ENCODE peak calls at places on chromosomes 1 and 21, in five cellular contexts. L is HepG2, O is IMR-90, R is K562, W is GM12878. X is an unnamed sample.

GRCh38 chr1:182380199-182380598 is 11.4 kb downstream of the GLUL start:
- DNase-seq in R (no peak), W (no peak), L (no peak), O (no peak), X (no peak)

GRCh38 chr1:235902638-235903542 is 36.2 kb upstream of the LYST start:
- DNase-seq in W (no peak), R (no peak), O (peak; percentile 44), L (no peak), X (no peak)

GRCh38 chr21:24844672-24845071 is 762.6 kb downstream of the MRPL39 start:
- DNase-seq in W (no peak), L (no peak), O (peak; percentile 4), R (no peak), X (peak; percentile 40)

GRCh38 chr1:25030674-25031589 is 100.9 kb upstream of the RUNX3 start:
- DNase-seq in L (no peak), O (peak; percentile 23), W (peak; percentile 91), R (no peak), X (no peak)

GRCh38 chr1:106793686-106794085 is 262.8 kb upstream of the PRMT6 start:
- DNase-seq in R (no peak), W (no peak), L (no peak), O (no peak), X (no peak)

GRCh38 chr1:226656601-226657277 is 82.3 kb downstream of the ITPKB start:
- DNase-seq in L (no peak), R (no peak), O (peak; percentile 92), W (no peak), X (peak; percentile 68)

GRCh38 chr1:215523906-215524305 is 43.2 kb upstream of the KCTD3 start:
- DNase-seq in O (peak; percentile 45), W (no peak), R (no peak), L (no peak), X (no peak)

GRCh38 chr1:109762821-109763645 is 690 bp downstream of the EPS8L3 start:
- DNase-seq in O (peak; percentile 92), L (no peak), W (no peak), R (peak; percentile 34), X (peak; percentile 25)

GRCh38 chr1:178510155-178510554 is 2.8 kb upstream of the TEX35 start:
- DNase-seq in L (no peak), O (peak; percentile 62), R (no peak), W (no peak), X (no peak)

GRCh38 chr1:54329337-54329954 is 76.7 kb downstream of the SSBP3 start:
- DNase-seq in R (no peak), O (no peak), W (no peak), L (no peak), X (no peak)

GRCh38 chr1:66678151-66678550 is 74.1 kb upstream of the DYNLT5 start:
- DNase-seq in L (no peak), O (no peak), R (no peak), W (no peak), X (no peak)

GRCh38 chr1:230169454-230170152 is 102.6 kb downstream of the GALNT2 start:
- DNase-seq in O (peak; percentile 28), W (peak; percentile 55), R (no peak), L (no peak), X (no peak)

GRCh38 chr1:201783067-201783466 is 45.9 kb upstream of the IPO9 start:
- DNase-seq in L (no peak), O (peak; percentile 46), R (no peak), W (no peak), X (no peak)

GRCh38 chr1:65422241-65423203 is 2.1 kb downstream of the LEPR start:
- DNase-seq in O (peak; percentile 44), R (peak; percentile 77), L (no peak), W (no peak), X (no peak)

GRCh38 chr1:199335496-199335895 is 692.0 kb upstream of the NR5A2 start:
- DNase-seq in L (no peak), W (no peak), O (peak; percentile 25), R (no peak), X (no peak)

GRCh38 chr1:31701137-31701736 is 2.6 kb downstream of the COL16A1 start:
- DNase-seq in R (peak; percentile 83), W (no peak), O (peak; percentile 98), L (peak; percentile 97), X (peak; percentile 86)

GRCh38 chr21:45581322-45581712 is 39.1 kb upstream of the SLC19A1 start:
- DNase-seq in W (no peak), L (no peak), O (no peak), R (no peak), X (peak; percentile 21)

GRCh38 chr1:3126756-3127718 is 58.0 kb downstream of the PRDM16 start:
- DNase-seq in L (no peak), W (no peak), R (no peak), O (no peak), X (no peak)

GRCh38 chr1:49240709-49241221 is 464.1 kb upstream of the BEND5 start:
- DNase-seq in R (no peak), O (no peak), W (no peak), L (no peak), X (peak; percentile 31)

GRCh38 chr1:4397196-4397595 is 257.2 kb upstream of the AJAP1 start:
- DNase-seq in L (no peak), O (no peak), R (no peak), W (no peak), X (no peak)

DNA sequence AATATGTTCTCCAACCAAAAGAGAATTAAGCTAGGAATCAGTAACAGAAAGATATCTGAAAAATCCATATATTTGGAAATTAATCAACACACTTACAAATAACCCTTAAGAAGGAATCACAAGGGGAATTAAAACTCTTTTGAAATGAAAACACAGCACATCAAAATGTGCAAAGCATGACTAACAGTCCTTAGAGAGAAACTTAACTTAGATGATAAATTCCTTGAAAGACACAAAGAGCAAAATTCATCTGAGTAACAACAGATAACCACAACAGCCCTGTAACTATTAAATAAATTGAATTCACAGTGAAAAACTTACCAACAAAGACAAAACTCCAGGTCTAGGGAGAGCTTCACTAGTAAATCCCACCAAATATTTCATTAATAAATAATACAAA is 283.8 kb downstream of the SDCCAG8 start:
- DNase-seq in R (no peak), L (no peak), W (no peak), O (peak; percentile 33), X (no peak)
- H3K4me2 ChIP-seq in R (no peak overlapping the region), L (no peak overlapping the region), W (no peak overlapping the region), O (no peak overlapping the region), X (no peak overlapping the region)

GRCh38 chr1:115647507-115647906 is 5.7 kb downstream of the VANGL1 start:
- DNase-seq in W (no peak), R (peak; percentile 56), L (no peak), O (no peak), X (no peak)

GRCh38 chr1:115647000-115647399 is 5.2 kb downstream of the VANGL1 start:
- DNase-seq in L (no peak), R (peak; percentile 63), O (peak; percentile 28), W (no peak), X (no peak)

GRCh38 chr1:115649964-115650363 is 8.2 kb downstream of the VANGL1 start:
- DNase-seq in W (no peak), O (no peak), R (peak; percentile 77), L (no peak), X (no peak)

GRCh38 chr1:115648717-115649691 is 7.2 kb downstream of the VANGL1 start:
- DNase-seq in R (peak; percentile 65), W (peak; percentile 87), O (no peak), L (no peak), X (no peak)

DNA sequence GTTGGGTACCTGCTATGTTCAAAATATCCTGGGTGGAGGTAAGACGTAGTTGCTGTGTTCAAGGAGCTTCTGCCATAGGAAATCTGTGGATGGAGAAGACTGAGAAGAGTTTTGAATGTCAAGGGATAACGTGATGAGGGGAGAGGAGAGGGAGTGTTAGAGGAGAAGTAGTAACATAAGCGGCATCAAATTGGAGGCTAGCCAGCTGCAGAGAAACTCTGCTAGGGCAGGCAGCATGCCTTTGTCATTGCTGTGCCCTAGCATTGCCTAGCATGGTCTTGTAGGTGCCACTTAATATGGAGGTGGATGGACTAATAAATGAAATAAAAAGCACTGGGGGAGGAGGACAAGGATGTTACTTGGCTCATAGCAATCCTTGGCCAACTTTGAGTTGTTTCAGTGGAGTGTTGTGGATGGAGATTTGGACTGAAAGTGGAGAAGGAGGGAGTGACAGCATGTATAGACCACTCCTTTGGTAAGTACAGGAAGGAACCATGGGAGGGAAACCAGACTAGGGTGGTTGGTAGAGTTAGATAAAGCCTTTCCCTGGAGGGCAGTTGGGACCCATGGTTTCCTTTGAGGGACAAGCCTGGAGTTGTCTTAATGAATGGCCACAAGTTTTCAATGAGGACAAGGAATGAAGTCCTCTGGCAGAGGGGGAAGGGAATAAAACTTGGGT is 6.3 kb downstream of the VANGL1 start:
- DNase-seq in L (no peak), R (peak; percentile 55), O (no peak), W (no peak), X (no peak)
- H3K9ac ChIP-seq in L (no peak overlapping the region), R (no peak overlapping the region), O (no peak overlapping the region), W (no peak overlapping the region), X (no peak overlapping the region)

DNA sequence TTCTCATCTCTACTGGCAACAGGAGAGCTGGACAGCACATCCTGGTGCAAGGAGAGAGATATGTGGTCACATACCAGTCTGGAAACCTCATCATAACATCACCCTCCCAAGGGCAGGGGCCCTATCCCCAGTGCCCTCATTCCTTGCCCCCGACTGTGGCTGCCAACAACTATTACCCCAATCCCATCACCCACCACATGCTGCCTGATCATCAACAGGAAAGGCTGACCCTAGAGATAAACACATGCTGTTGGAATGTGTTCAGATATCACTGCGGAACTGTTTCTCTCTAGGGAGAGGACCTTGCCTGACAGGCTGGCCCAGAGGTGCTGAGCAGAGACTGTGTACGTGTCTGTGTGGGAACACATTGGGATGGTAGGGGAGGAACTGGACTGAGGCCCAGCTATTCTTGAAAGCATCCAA is 4.5 kb upstream of the INKA2 start:
- DNase-seq in R (peak; percentile 46), O (peak; percentile 84), W (no peak), L (no peak), X (no peak)
- TF ChIP-seq MXI1 in R (no peak), O (peak; percentile 63), W (no peak), L (no peak), X (no peak)

GRCh38 chr1:87878873-87879272 is 550.2 kb downstream of the LMO4 start:
- DNase-seq in L (no peak), W (no peak), O (no peak), R (no peak), X (no peak)
- H3K4me2 ChIP-seq in L (no peak overlapping the region), W (no peak overlapping the region), O (no peak overlapping the region), R (no peak overlapping the region), X (no peak overlapping the region)